ENCODE peak calls at places on chromosomes 4 and X, in seven cellular contexts. N, J, E, B, K, W and D are unnamed samples.

GRCh38 chrX:10118530-10118929 is 38.2 kb upstream of the CLCN4 start:
- DNase-seq in E (no peak), J (no peak), W (no peak), K (no peak), B (no peak), N (no peak), D (no peak)

GRCh38 chr4:38313175-38313574 is 350.8 kb upstream of the KLF3 start:
- DNase-seq in B (no peak), J (no peak), E (no peak), N (no peak), W (no peak), K (no peak), D (no peak)

GRCh38 chr4:107094332-107094731 is 58.2 kb upstream of the DKK2 start:
- DNase-seq in W (no peak), N (peak), E (peak), J (no peak), B (peak), K (peak), D (no peak)

GRCh38 chrX:41327359-41327758 is 6.6 kb upstream of the DDX3X start:
- DNase-seq in B (no peak), E (no peak), N (no peak), J (no peak), W (no peak), K (no peak), D (no peak)

GRCh38 chrX:48631376-48632090 is 34.2 kb downstream of the WDR13 start:
- DNase-seq in K (peak), N (peak), E (peak), B (peak), W (peak), J (peak), D (peak)

GRCh38 chr4:2799971-2800690 is 7.2 kb downstream of the SH3BP2 start:
- DNase-seq in K (no peak), B (peak), E (no peak), N (no peak), W (no peak), J (no peak), D (peak)

GRCh38 chr4:47425628-47426027 is 37.9 kb downstream of the COMMD8 start:
- DNase-seq in B (no peak), E (no peak), K (no peak), J (no peak), W (no peak), N (no peak), D (peak)

GRCh38 chr4:2793920-2794706 is 1.2 kb downstream of the SH3BP2 start:
- DNase-seq in J (peak), W (peak), B (peak), K (no peak), N (no peak), E (no peak), D (peak)

GRCh38 chr4:141645611-141646340 is 9.4 kb downstream of the IL15 start:
- DNase-seq in B (peak), E (no peak), J (no peak), W (no peak), N (no peak), K (peak), D (no peak)

DNA sequence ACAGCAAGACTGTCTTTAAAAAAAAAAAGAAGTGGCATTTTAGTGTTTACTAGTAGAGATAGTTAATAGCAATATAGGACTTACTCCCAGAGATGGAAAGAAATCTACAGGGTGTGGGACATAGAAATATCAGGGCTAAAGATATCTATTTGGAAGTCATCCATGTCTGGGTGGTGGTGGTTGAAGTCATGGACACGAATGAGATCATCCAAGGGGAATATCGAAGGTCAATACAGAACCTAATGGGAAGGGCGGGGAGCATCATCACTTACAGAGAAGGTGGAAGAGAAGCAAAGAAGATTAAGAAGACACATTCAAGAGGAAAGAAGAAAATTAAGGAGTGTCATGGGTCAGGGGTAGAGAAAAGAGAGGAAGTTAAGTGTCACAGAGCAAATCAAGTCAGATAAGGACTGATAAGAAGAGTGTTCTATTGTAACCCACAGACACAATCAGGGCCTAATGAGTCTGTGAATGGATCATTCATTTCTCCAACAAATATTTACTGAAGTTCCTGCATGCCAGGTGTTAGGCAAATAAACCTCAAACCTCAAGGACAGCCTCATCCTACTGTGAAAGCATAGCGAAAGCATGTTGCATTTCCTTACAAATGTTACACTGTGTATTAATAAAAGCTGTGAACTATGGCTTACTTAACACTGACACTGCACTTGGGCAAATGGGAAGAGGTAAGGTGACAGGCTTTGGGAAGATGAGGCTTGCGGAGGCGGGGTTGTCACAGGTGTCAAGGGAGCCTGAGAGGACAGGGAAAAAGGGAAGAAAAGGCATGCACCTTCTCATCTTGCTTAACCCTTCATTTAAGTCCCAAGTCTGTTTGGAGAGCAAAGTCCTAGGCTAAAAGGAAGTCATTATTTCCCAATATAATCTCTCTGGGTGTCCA is 65.3 kb downstream of the ELOVL6 start:
- DNase-seq in W (no peak), J (no peak), K (peak), N (no peak), B (no peak), E (no peak), D (no peak)
- H3K4me3 ChIP-seq in W (no peak), J (no peak), K (no peak), N (no peak), B (no peak), E (no peak), D (no peak)

DNA sequence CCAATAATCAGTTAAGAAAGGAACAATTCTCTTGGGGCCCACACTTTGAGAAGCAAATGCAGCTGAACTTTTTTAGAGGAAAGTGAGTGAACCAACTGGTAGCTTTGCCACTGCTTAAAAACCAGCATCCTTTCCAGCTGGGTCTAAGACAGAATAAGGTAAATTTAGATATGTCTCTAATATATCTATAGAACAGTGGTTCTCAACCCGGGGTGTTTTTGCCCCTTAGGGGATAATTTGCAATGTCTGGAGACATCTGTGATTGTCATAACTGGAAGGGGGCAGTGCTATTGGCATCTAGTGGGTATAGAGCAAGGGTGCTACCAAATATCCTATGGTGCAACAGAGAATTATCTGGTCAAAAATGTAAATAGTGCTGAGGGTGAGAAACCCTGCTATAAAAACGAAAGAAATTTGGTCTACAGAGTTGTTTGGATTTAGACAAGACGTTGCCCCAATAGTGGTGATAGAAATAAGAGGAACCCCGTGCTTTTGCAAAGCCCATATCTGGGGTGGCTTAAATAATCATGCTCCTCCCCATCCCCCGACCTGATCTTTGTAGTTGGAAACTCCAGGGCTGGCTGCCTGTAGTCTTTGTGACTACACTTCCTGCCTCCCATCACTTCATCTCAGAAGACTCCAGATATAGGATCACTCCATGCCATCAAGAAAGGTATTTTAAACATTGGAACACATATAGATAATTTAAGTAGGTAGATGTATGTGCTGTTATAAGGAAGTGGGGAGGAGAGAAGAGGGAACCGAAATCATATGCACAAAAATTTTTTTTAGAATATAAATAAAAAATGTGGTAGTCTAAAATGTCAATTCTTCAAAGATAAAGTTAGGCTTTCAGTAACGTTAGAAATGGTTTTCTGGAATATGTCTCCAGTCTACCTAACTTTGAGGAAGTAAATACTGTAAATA is at the start of gene TLR7:
- DNase-seq in E (no peak), J (no peak), N (peak), W (no peak), K (no peak), B (no peak), D (no peak)
- H3K4me3 ChIP-seq in E (no peak), J (no peak), N (peak), W (no peak), K (no peak), B (no peak), D (no peak)

GRCh38 chr4:77827343-77827742 is 8.2 kb upstream of the CNOT6L start:
- DNase-seq in K (no peak), B (no peak), J (no peak), N (peak), E (no peak), W (no peak), D (no peak)
- H3K4me3 ChIP-seq in K (no peak), B (no peak), J (no peak), N (no peak), E (no peak), W (no peak), D (no peak)

DNA sequence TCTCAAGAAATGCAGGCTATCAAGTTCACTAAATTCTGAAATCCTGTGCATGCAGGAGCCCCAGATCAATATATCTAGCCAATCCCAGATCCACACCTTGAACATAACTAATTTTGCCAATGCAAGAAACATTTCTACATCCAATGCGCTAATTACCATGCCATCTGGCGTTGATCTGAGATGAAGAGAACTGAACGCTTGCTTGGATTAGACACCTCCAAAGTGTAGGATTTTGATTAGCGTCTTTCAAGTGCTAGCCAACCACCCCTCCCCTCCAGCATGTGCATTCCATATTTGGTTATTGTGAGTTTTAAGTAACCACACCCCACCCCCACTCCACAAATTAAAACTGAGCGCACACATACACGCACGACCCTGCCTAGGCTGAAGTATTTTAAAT is 512.1 kb upstream of the INTU start:
- DNase-seq in N (no peak), W (no peak), K (no peak), J (no peak), B (no peak), E (no peak), D (no peak)
- H3K4me3 ChIP-seq in N (no peak), W (no peak), K (no peak), J (no peak), B (no peak), E (no peak), D (no peak)

DNA sequence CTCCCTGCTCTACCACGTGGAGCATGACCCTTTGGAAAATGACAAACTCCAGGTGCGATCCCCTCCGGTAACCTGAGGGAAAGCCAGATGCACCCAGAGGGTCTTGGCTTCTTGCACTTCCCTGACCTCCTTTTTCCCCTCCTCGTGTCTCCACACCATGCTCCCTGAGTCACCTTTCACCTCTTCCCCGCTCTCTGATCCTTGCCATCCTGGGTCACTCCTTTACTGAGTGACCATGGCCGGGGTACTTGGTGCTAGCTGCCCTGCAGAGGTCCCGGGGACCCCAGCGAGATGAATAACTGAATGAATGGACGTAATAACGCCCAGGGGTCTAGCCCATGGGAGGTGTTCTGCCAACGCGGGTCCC is 401 bp upstream of the ZFP92 start:
- DNase-seq in J (no peak), B (no peak), K (no peak), N (no peak), E (no peak), W (no peak), D (no peak)
- H3K4me3 ChIP-seq in J (peak), B (peak), K (no peak), N (no peak), E (no peak), W (peak), D (no peak)

GRCh38 chr4:44002368-44002767 is 446.2 kb downstream of the KCTD8 start:
- DNase-seq in B (no peak), E (no peak), W (no peak), J (no peak), K (no peak), N (no peak), D (no peak)
- H3K4me3 ChIP-seq in B (no peak), E (no peak), W (no peak), J (no peak), K (no peak), N (no peak), D (no peak)

GRCh38 chrX:39773923-39774803 is 323.6 kb downstream of the BCOR start:
- DNase-seq in K (peak), B (no peak), J (no peak), N (no peak), W (no peak), E (no peak), D (no peak)
- H3K4me3 ChIP-seq in K (no peak), B (no peak), J (no peak), N (no peak), W (no peak), E (no peak), D (peak)

GRCh38 chr4:81606796-81607550 is 135.3 kb upstream of the RASGEF1B start:
- DNase-seq in E (no peak), B (peak), N (no peak), J (no peak), K (no peak), W (no peak), D (peak)
- H3K4me3 ChIP-seq in E (no peak), B (no peak), N (no peak), J (no peak), K (no peak), W (no peak), D (no peak)